ENCODE peak calls at places on chromosomes 3 and 15, in five cellular contexts. I, J, Y, W and E are unnamed samples.

GRCh38 chr3:127679534-127680145 is 6.9 kb downstream of the ABTB1 start:
- DNase-seq in Y (no peak), I (no peak), J (no peak), W (no peak), E (no peak)

GRCh38 chr3:113697192-113698090 is 999 bp upstream of the USF3 start:
- DNase-seq in Y (peak), W (peak), J (no peak), I (peak), E (peak)

GRCh38 chr3:127738192-127738840 is 65.6 kb downstream of the ABTB1 start:
- DNase-seq in W (no peak), I (peak), J (peak), Y (peak), E (no peak)

GRCh38 chr15:26082833-26083174 is 219.7 kb upstream of the ATP10A start:
- DNase-seq in J (peak), I (no peak), Y (no peak), W (no peak), E (no peak)

GRCh38 chr3:128685001-128685726 is 34.5 kb upstream of the RPN1 start:
- DNase-seq in Y (no peak), I (no peak), W (no peak), J (no peak), E (no peak)

GRCh38 chr15:44010114-44010513 is 183.3 kb downstream of the WDR76 start:
- DNase-seq in Y (no peak), I (peak), W (no peak), J (peak), E (peak)

GRCh38 chr3:59451800-59452741 is 402.2 kb upstream of the CFAP20DC start:
- DNase-seq in Y (no peak), J (no peak), I (no peak), W (no peak), E (no peak)

GRCh38 chr15:90192961-90193786 is 8.0 kb upstream of the SEMA4B start:
- DNase-seq in W (no peak), Y (no peak), I (no peak), J (no peak), E (no peak)

GRCh38 chr3:186823391-186823790 is 17.1 kb upstream of the RFC4 start:
- DNase-seq in J (no peak), I (peak), Y (no peak), W (no peak), E (no peak)

GRCh38 chr15:91469627-91470567 is 369.8 kb downstream of the SV2B start:
- DNase-seq in J (no peak), Y (peak), I (no peak), W (peak), E (no peak)

GRCh38 chr3:27323087-27323570 is 46.1 kb downstream of the NEK10 start:
- DNase-seq in Y (no peak), W (no peak), J (no peak), I (no peak), E (no peak)

GRCh38 chr3:108420926-108421325 is 89.5 kb downstream of the MYH15 start:
- DNase-seq in J (peak), W (no peak), I (peak), Y (no peak), E (peak)

GRCh38 chr15:43511012-43511885 is 6.2 kb upstream of the MAP1A start:
- DNase-seq in J (peak), W (no peak), Y (peak), I (peak), E (no peak)

GRCh38 chr3:9404680-9405079 is 7.3 kb downstream of the SETD5 start:
- DNase-seq in Y (peak), I (no peak), J (no peak), W (no peak), E (no peak)